ENCODE peak calls at places on chromosomes 16 and 17, in ten cellular contexts. E is AG10803, V is HFF-Myc, F is GM13977, N is fibroblast of pulmonary artery, C is tibial nerve, X is WERI-Rb-1, T is GM23338, R is MM.1S, D is GM12865. J is an unnamed sample.

GRCh38 chr17:29590979-29591736 is 1.7 kb upstream of the GIT1 start:
- DNase-seq in R (no peak), E (peak; percentile 26), F (peak; percentile 58), T (peak; percentile 86), X (peak; percentile 87), V (no peak), D (peak; percentile 46), C (no peak), N (peak; percentile 49), J (peak; percentile 63)

GRCh38 chr17:76132574-76133338 is 8.3 kb downstream of the FOXJ1 start:
- DNase-seq in E (no peak), T (peak; percentile 89), N (no peak), C (no peak), F (no peak), V (no peak), D (no peak), R (no peak), X (peak; percentile 62), J (no peak)

GRCh38 chr16:1688807-1689560 is 10.9 kb downstream of the JPT2 start:
- DNase-seq in N (peak; percentile 61), X (no peak), T (no peak), V (no peak), E (no peak), C (no peak), F (no peak), R (no peak), D (no peak), J (no peak)

GRCh38 chr17:48127371-48128051 is 19.9 kb downstream of the SNX11 start:
- DNase-seq in T (no peak), N (peak; percentile 21), R (no peak), D (no peak), X (peak; percentile 35), V (peak; percentile 66), C (no peak), F (no peak), E (peak; percentile 46), J (no peak)

GRCh38 chr16:81703177-81704155 is 75.6 kb upstream of the PLCG2 start:
- DNase-seq in T (peak; percentile 28), F (no peak), D (no peak), C (no peak), N (peak; percentile 94), V (peak; percentile 45), R (no peak), E (peak; percentile 92), X (no peak), J (no peak)

GRCh38 chr17:43832168-43832975 is 574 bp downstream of the MPP3 start:
- DNase-seq in X (peak; percentile 76), R (no peak), T (peak; percentile 54), N (peak; percentile 49), F (peak; percentile 40), D (no peak), E (peak; percentile 73), V (no peak), C (no peak), J (no peak)

GRCh38 chr17:49969134-49969759 is at the start of gene DLX4:
- DNase-seq in E (no peak), R (no peak), T (peak; percentile 65), V (no peak), D (no peak), C (no peak), N (no peak), X (no peak), F (peak; percentile 74), J (peak; percentile 75)

GRCh38 chr17:74922694-74923537 is at the start of gene USH1G:
- DNase-seq in R (no peak), V (no peak), X (peak; percentile 50), C (no peak), E (no peak), D (no peak), T (peak; percentile 36), F (peak; percentile 84), N (no peak), J (peak; percentile 77)

GRCh38 chr17:9924735-9925191 is 19.7 kb upstream of the RCVRN start:
- DNase-seq in E (peak; percentile 64), D (peak; percentile 73), F (peak; percentile 76), T (peak; percentile 90), R (peak; percentile 45), C (no peak), X (peak; percentile 57), V (no peak), N (peak; percentile 78), J (peak; percentile 75)

GRCh38 chr16:80123189-80123588 is 417.6 kb upstream of the DYNLRB2 start:
- DNase-seq in V (no peak), T (no peak), F (no peak), E (peak; percentile 67), C (no peak), D (no peak), R (no peak), N (no peak), X (no peak), J (no peak)

GRCh38 chr17:74351552-74352210 is 10.0 kb downstream of the BTBD17 start:
- DNase-seq in C (no peak), E (no peak), T (peak; percentile 85), R (no peak), X (no peak), V (no peak), N (no peak), F (no peak), D (no peak), J (no peak)

GRCh38 chr17:80780381-80781187 is 211.1 kb upstream of the CHMP6 start:
- DNase-seq in C (no peak), X (peak; percentile 39), F (peak; percentile 58), D (peak; percentile 77), T (no peak), N (no peak), R (no peak), E (no peak), V (no peak), J (peak; percentile 83)

GRCh38 chr17:61324540-61324868 is 75.1 kb upstream of the TBX2 start:
- DNase-seq in D (no peak), X (no peak), F (no peak), E (no peak), V (no peak), N (peak; percentile 47), R (no peak), C (no peak), T (no peak), J (no peak)

GRCh38 chr17:13351046-13351445 is 250.7 kb downstream of the HS3ST3A1 start:
- DNase-seq in C (no peak), D (no peak), T (no peak), V (peak; percentile 39), X (no peak), F (no peak), R (no peak), E (peak; percentile 79), N (no peak), J (no peak)

GRCh38 chr16:1839554-1839953 is 12.5 kb downstream of the FAHD1 start:
- DNase-seq in T (peak; percentile 41), F (no peak), R (no peak), C (no peak), E (peak; percentile 91), V (peak; percentile 57), D (no peak), X (no peak), N (peak; percentile 54), J (no peak)

GRCh38 chr17:39740357-39741111 is 2.8 kb downstream of the GRB7 start:
- DNase-seq in X (no peak), R (no peak), F (no peak), D (no peak), V (no peak), E (peak; percentile 29), N (peak; percentile 74), T (peak; percentile 95), C (no peak), J (no peak)

GRCh38 chr17:77470800-77471733 is 330.3 kb downstream of the SEC14L1 start:
- DNase-seq in E (no peak), T (peak; percentile 75), N (peak; percentile 72), V (no peak), R (peak; percentile 5), X (no peak), F (no peak), D (no peak), C (no peak), J (no peak)
- TF ChIP-seq CTCF in E (no peak), T (no peak), N (no peak), V (no peak), R (no peak), X (no peak), F (no peak), D (no peak), C (no peak), J (no peak)

GRCh38 chr17:8803531-8804416 is 4.6 kb upstream of the MFSD6L start:
- DNase-seq in T (peak; percentile 59), E (no peak), V (no peak), C (no peak), N (no peak), R (no peak), F (no peak), D (peak; percentile 14), X (peak; percentile 73), J (no peak)
- TF ChIP-seq CTCF in T (peak; percentile 66), E (no peak), V (no peak), C (no peak), N (no peak), R (no peak), F (peak; percentile 26), D (no peak), X (peak; percentile 79), J (no peak)

GRCh38 chr16:63530974-63531373 is 1494.7 kb upstream of the CDH8 start:
- DNase-seq in E (no peak), V (no peak), N (no peak), R (no peak), X (no peak), F (no peak), C (no peak), D (no peak), T (no peak), J (no peak)

GRCh38 chr16:63530208-63530607 is 1494.0 kb upstream of the CDH8 start:
- DNase-seq in E (no peak), V (no peak), C (no peak), D (no peak), F (no peak), R (no peak), N (peak; percentile 27), X (no peak), T (peak; percentile 12), J (no peak)

DNA sequence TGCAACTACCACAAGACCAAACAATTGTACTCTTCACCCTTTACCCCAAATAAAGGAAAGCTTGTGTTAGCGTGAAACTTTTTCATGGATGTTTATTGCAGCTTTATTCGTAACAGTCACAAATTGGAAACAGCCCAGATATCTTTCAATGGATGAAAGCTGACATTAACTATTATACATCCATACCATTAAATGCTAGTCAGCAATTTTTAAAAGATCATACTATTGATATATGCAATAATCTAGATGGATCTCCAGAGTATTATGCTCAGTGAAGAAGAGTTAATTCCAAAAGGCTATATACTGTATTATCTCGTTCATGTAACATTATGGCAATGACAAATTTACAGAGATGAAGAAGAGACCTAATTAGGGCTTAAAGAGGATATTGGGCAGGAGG is 1491.2 kb upstream of the CDH8 start:
- DNase-seq in X (no peak), R (no peak), F (no peak), T (no peak), C (no peak), V (no peak), D (no peak), N (no peak), E (no peak), J (no peak)
- TF ChIP-seq CTCF in X (no peak), R (no peak), F (no peak), T (no peak), C (no peak), V (no peak), D (no peak), N (no peak), E (no peak), J (no peak)

DNA sequence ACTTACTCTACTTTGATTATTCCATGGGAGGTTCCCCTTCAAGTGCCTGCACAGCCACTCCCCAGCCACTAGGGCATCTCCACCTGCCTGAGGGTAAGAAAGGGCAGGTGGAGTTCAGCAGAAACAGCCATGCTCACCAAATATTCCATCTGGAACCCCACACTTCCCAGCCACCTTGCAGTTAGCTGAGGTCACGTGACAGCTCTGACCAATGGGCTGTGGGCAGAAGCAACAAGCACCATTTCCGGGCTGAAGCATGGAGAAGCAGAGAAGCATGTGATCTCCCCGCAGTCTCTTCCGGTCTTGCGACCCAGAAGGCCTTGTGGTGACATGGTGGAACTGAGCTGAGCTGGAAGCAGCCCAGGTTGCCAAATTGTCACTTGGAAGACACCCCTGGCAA is 108.6 kb downstream of the CCT6B start:
- DNase-seq in V (no peak), R (no peak), T (peak; percentile 53), C (no peak), N (no peak), F (no peak), D (peak; percentile 19), X (no peak), E (no peak), J (no peak)
- TF ChIP-seq CTCF in V (no peak), R (peak; percentile 20), T (peak; percentile 36), C (no peak), N (no peak), F (no peak), D (peak; percentile 26), X (peak; percentile 35), E (no peak), J (no peak)

J was measured in GM20000.